ENCODE peak calls at places on chromosomes 11 and 22, in eight cellular contexts. F is heart left ventricle, M is uterus, N is right lobe of liver, E is lower leg skin, L is IMR-90, A is spleen, P is adrenal gland. G is an unnamed sample.

GRCh38 chr11:3231550-3231850 is 717 bp downstream of the MRGPRE start:
- DNase-seq in E (no peak), M (no peak), L (no peak), F (no peak), A (no peak), N (no peak), P (no peak), G (no peak)

GRCh38 chr22:33210129-33210784 is 152.1 kb upstream of the SYN3 start:
- DNase-seq in A (no peak), P (peak; percentile 17), N (no peak), L (peak; percentile 9), M (no peak), E (no peak), F (no peak), G (peak; percentile 32)

GRCh38 chr22:46357186-46357500 is 21.6 kb downstream of the TRMU start:
- DNase-seq in M (no peak), F (peak; percentile 20), A (no peak), L (no peak), E (no peak), P (no peak), N (no peak), G (no peak)

GRCh38 chr11:16767957-16768356 is 29.5 kb downstream of the C11orf58 start:
- DNase-seq in N (no peak), M (no peak), E (no peak), F (no peak), A (no peak), P (no peak), L (no peak), G (no peak)

GRCh38 chr22:28977481-28977971 is 84.1 kb downstream of the C22orf31 start:
- DNase-seq in N (no peak), E (no peak), M (no peak), L (no peak), F (no peak), A (no peak), P (no peak), G (no peak)

GRCh38 chr11:61545341-61545740 is 35.5 kb downstream of the SYT7 start:
- DNase-seq in N (no peak), L (no peak), P (no peak), E (no peak), M (no peak), A (no peak), F (no peak), G (peak; percentile 23)

GRCh38 chr11:112610494-112610893 is 349.8 kb upstream of the PLET1 start:
- DNase-seq in M (no peak), L (no peak), E (no peak), P (no peak), A (no peak), F (no peak), N (no peak), G (no peak)

GRCh38 chr22:28142361-28142801 is 223.3 kb upstream of the PITPNB start:
- DNase-seq in A (no peak), L (peak; percentile 85), N (no peak), M (no peak), P (no peak), F (no peak), E (peak; percentile 27), G (no peak)

GRCh38 chr22:38554281-38554680 is 15.7 kb downstream of the DMC1 start:
- DNase-seq in L (peak; percentile 83), P (no peak), N (no peak), A (no peak), M (no peak), F (no peak), E (no peak), G (no peak)

GRCh38 chr11:104694259-104695070 is 203.8 kb downstream of the CASP12 start:
- DNase-seq in E (no peak), N (no peak), F (no peak), M (no peak), P (peak; percentile 25), A (no peak), L (peak; percentile 88), G (no peak)

GRCh38 chr22:29478326-29479276 is 1.4 kb upstream of the NEFH start:
- DNase-seq in L (no peak), E (no peak), P (peak; percentile 47), F (no peak), N (no peak), M (no peak), A (no peak), G (peak; percentile 38)

GRCh38 chr11:113690619-113691569 is 15.2 kb downstream of the TMPRSS5 start:
- DNase-seq in F (no peak), M (no peak), E (no peak), N (no peak), P (peak; percentile 80), A (no peak), L (peak; percentile 32), G (peak; percentile 75)

GRCh38 chr11:62245271-62245753 is 3.3 kb downstream of the SCGB1D2 start:
- DNase-seq in N (no peak), E (no peak), A (no peak), L (peak; percentile 28), F (no peak), P (peak; percentile 20), M (no peak), G (peak; percentile 30)

GRCh38 chr22:38413085-38414008 is 41.7 kb downstream of the KCNJ4 start:
- DNase-seq in P (peak; percentile 5), M (peak; percentile 34), N (peak; percentile 63), F (peak; percentile 64), E (no peak), L (no peak), A (peak; percentile 58), G (no peak)

DNA sequence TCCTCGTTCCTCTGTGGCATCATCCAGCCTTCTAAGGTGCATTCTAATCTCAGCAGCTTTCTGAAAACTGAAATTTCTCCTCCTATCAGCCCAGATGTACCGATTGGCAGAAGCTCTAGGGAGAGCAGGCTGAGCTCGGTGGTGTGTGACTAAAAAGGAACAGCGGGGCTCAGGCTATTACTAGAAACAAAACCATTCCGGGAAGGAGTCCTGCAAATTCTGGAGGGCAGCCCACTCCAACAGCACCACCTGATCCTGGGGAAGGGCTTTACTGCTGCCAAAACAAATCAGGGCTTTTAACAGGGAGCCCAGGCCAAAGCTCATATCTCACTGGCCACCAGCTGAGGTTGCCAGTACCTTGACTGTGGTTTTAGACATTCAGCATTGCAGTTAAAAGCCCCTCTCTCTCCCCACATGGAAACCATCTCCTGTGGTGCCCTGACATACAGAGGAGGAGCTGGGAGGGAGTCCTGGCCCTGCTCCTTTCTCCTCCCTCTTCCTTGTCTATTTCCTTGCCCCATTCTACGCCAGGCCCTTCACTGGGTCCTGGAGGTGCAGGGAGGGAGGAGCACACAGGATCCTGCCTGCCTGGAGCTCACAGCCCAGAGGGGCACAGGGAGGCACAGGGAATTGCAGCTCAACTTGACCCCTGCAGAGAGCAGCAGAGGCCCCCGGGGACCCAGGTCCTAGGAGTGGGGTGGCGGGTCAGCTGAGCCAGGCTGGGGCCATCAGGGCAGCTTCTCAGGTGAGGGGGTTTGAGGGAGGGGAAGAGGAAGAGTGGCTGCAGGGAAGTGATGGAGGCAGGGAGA is 889 bp downstream of the PLAAT4 start:
- DNase-seq in N (peak; percentile 84), F (peak; percentile 79), L (peak; percentile 4), E (no peak), M (peak; percentile 82), P (peak; percentile 53), A (no peak), G (no peak)
- TF ChIP-seq POLR2A in N (peak; percentile 47), F (no peak), L (no peak), E (no peak), M (no peak), P (no peak), A (no peak), G (no peak)

GRCh38 chr11:69295995-69296889 is 2.3 kb downstream of the MYEOV start:
- DNase-seq in F (peak; percentile 71), E (peak; percentile 70), A (peak; percentile 86), N (peak; percentile 82), P (peak; percentile 75), L (peak; percentile 74), M (no peak), G (peak; percentile 9)
- TF ChIP-seq POLR2A in F (no peak), E (no peak), A (no peak), N (no peak), P (no peak), L (no peak), M (no peak), G (no peak)

GRCh38 chr11:110318638-110319404 is 22.4 kb upstream of the RDX start:
- DNase-seq in P (no peak), L (no peak), M (no peak), A (no peak), F (no peak), E (no peak), N (no peak), G (no peak)

GRCh38 chr11:110312670-110313069 is 16.3 kb upstream of the RDX start:
- DNase-seq in P (no peak), F (no peak), N (no peak), A (no peak), E (no peak), L (no peak), M (no peak), G (no peak)

GRCh38 chr11:110314366-110315095 is 18.1 kb upstream of the RDX start:
- DNase-seq in N (no peak), F (no peak), A (no peak), E (no peak), P (no peak), L (no peak), M (no peak), G (no peak)

GRCh38 chr11:110319501-110319900 is 23.1 kb upstream of the RDX start:
- DNase-seq in A (no peak), L (no peak), N (no peak), E (no peak), P (no peak), F (no peak), M (no peak), G (no peak)

DNA sequence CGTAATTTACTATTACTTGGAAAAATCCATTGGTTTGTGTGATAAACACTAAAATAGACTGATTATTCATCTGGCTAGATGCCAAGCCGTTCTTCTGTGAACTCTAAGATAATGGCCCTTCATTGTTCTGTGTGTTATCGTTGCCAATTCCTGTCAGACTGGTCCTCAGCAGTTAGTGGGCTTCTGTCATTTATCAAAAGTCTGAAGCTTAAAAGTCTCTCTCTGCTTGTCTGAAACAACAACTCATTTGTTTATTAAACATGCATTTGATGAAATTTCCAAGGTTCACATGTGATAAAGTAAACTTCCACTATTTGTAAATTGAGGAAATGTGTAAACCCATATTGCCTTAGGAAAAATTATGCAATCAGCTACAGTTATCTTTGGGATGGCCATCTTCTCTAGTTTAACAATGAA is 21.1 kb upstream of the RDX start:
- DNase-seq in F (no peak), P (no peak), M (no peak), L (peak; percentile 49), N (no peak), A (no peak), E (no peak), G (peak; percentile 64)
- TF ChIP-seq POLR2A in F (no peak), P (no peak), M (no peak), L (no peak), N (no peak), A (no peak), E (no peak), G (no peak)

DNA sequence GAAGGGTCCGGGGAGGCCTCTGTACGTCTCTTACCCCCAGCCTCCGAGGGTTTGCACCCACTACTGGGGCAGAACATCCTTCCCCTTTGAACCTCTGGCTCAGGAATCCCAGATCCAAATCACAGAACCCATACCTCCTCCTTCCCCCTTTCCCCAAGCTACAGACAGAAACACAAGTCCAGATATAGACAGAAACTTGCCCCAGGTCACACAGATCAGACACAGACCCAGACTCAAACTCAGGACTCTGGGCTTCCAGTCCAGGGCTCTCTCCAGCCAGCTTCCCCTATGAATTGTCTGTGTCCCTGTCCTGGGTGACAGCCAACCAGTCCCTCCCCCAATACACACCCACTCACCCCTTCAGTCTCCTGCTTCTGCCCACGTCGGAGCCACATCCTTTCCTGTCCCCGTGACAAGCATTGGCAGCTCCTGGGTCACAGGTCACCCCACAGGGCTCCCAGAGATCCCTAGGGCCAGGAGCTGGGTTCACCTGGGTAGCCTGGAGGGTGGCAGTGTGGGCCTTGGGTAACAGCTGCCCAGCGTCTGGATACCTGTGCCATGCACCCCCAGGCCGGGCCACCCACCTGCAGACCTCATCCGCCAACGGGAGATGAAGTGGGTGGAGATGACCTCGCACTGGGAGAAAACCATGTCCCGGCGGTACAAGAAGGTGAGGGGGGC is 772 bp downstream of the TBC1D10C start:
- DNase-seq in L (no peak), N (no peak), E (no peak), M (no peak), F (no peak), A (peak; percentile 89), P (no peak), G (no peak)
- TF ChIP-seq POLR2A in L (no peak), N (no peak), E (no peak), M (no peak), F (no peak), A (no peak), P (no peak), G (no peak)